ENCODE peak calls at places on chromosomes 11 and 22, in six cellular contexts. V, E, L, J, M and Q are unnamed samples.
A peak's percentile ranks its signal among the peaks of the same experiment; 100 is the strongest.

GRCh38 chr11:65586676-65587075 is 8.9 kb downstream of the KCNK7 start:
- DNase-seq in M (no peak), L (no peak), E (no peak), V (no peak), J (no peak), Q (no peak)

GRCh38 chr11:70650075-70650909 is 252.0 kb downstream of the CTTN start:
- DNase-seq in E (peak; percentile 38), V (peak; percentile 22), L (peak; percentile 48), J (peak; percentile 44), M (no peak), Q (no peak)

GRCh38 chr22:42863349-42863911 is 6.4 kb upstream of the ARFGAP3 start:
- DNase-seq in V (peak; percentile 43), M (no peak), L (no peak), E (no peak), J (no peak), Q (no peak)

GRCh38 chr11:1829039-1829820 is 5.6 kb upstream of the SYT8 start:
- DNase-seq in M (peak; percentile 25), E (no peak), J (no peak), L (no peak), V (no peak), Q (no peak)

GRCh38 chr22:35620624-35621245 is 3.6 kb upstream of the MB start:
- DNase-seq in M (no peak), L (no peak), J (no peak), E (no peak), V (no peak), Q (no peak)

GRCh38 chr11:69696749-69697488 is 6.9 kb downstream of the FGF19 start:
- DNase-seq in J (no peak), E (no peak), V (no peak), L (no peak), M (no peak), Q (no peak)

GRCh38 chr22:28620244-28620922 is 59.3 kb downstream of the TTC28 start:
- DNase-seq in M (no peak), V (no peak), E (no peak), J (no peak), L (no peak), Q (no peak)

GRCh38 chr11:121557348-121557747 is 104.6 kb upstream of the SORL1-AS1 start:
- DNase-seq in J (no peak), L (no peak), E (no peak), M (no peak), V (no peak), Q (no peak)

GRCh38 chr11:34564807-34565241 is 51.2 kb upstream of the ELF5 start:
- DNase-seq in J (no peak), E (no peak), L (peak; percentile 18), M (no peak), V (no peak), Q (peak; percentile 82)

GRCh38 chr11:89182773-89183172 is 5.1 kb downstream of the TYR start:
- DNase-seq in E (no peak), M (no peak), V (no peak), J (no peak), L (no peak), Q (no peak)
- TF ChIP-seq POLR2AphosphoS5 in E (no peak), M (no peak), V (no peak), J (no peak), L (no peak), Q (no peak)

DNA sequence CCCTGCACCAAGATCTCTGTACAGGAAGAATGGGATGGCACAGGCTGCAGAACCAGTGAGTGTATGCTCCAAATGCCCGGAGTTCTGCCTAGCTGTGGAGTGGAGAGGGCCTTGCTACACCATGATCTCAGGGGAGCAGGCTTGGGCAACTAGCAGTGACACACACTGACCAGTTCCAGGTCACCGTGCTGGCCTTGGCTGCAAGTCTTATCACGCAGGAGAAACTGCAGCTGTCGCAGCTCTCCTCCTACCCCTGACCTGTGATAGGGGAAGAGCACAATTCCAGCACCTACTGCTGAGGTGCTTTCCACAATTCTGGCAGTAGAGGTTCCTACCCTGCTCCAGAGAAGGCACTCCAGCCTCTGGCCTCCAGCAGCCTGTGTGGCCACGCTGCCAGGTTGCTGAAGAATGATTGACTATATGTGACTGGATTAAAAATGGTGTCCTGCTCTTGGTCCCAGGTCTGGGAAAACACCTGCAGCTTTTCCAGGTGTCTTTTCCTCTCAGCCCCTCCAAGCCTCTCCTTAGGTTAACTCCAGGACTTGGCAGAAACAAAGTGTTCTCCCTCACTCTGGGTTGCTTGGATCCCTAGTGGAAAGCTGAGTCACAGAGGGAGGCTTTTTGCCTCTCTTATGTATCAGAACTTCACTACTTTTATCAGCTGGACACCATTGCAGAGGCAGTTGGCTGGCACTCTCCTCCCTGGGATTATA is 43.3 kb upstream of the PTPN5 start:
- DNase-seq in J (no peak), E (no peak), M (no peak), L (no peak), V (no peak), Q (no peak)
- TF ChIP-seq POLR2A in J (no peak), E (no peak), M (no peak), L (no peak), V (no peak), Q (no peak)

GRCh38 chr11:73445980-73446379 is 69.8 kb downstream of the RELT start:
- DNase-seq in J (no peak), M (no peak), E (no peak), V (no peak), L (no peak), Q (no peak)

GRCh38 chr11:73452726-73453125 is 76.5 kb downstream of the RELT start:
- DNase-seq in E (no peak), V (no peak), L (no peak), J (no peak), M (no peak), Q (no peak)

GRCh38 chr11:73446766-73447165 is 70.6 kb downstream of the RELT start:
- DNase-seq in L (no peak), J (no peak), V (no peak), E (no peak), M (no peak), Q (no peak)
- TF ChIP-seq POLR2AphosphoS5 in L (no peak), J (no peak), V (no peak), E (no peak), M (no peak), Q (no peak)

DNA sequence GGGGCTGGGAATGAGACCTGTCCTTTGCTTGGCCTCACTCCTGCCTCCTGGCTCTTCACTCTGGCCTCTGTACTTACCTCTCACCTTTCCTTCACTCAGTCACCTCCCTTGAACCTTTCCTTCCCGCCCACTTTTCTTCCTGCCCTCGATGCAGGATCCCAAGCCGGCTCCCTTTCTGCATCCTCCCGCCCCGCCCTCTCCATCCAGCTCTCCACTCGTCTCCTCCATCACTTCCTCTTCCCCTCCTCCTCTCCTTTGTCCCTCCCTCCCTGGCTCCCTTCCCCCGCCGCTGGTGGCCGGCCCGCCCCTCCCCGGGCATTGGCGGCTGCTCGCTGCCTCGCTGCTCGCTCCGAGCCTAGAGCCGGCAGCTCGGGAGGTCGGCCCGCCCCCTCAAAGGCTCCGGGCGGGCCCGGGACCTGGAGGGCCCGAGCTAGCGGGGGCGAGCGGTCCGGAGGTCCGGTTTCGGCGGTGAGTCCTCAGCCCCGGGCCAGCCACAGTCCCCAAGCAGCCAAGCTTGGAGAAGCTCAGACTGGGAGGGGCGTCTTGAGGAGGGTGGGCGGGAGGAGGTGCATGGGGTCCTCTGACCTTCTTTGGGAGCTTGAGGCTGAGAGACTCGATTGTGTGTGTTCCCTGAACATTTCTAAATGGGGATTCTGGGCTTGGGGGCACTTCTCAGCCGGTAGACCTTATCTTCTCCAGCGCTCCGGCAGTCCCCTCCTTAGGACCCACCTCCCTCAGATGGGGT is 13.8 kb downstream of the PHLDB1 start:
- DNase-seq in V (peak; percentile 51), M (no peak), L (peak; percentile 85), E (peak; percentile 82), J (peak; percentile 51), Q (peak; percentile 90)
- TF ChIP-seq POLR2A in V (peak; percentile 46), M (no peak), L (no peak), E (no peak), J (no peak), Q (no peak)

DNA sequence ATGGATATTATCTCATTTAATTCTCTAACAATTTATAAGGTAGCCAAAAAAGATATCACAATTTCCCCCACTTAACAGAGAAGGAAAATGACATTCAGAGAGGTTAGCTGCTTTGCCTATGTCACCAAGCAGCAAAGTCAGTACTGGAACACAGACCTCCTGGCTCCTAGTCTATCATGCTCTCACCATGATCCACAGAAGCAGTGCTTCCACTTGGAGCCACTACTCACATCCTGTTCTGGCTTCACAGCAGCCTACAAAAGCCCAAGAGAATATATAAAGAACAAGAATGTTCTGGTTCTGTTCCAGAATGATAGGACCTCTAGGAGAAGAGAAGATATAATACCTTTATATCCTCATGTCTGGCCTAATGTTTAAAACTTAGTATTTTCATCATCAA is 59.5 kb upstream of the SCUBE2 start:
- DNase-seq in E (no peak), L (no peak), M (no peak), J (no peak), V (no peak), Q (no peak)
- TF ChIP-seq POLR2AphosphoS5 in E (no peak), L (no peak), M (no peak), J (no peak), V (no peak), Q (no peak)

GRCh38 chr11:36840378-36840777 is 242.3 kb upstream of the RAG2 start:
- DNase-seq in E (no peak), V (no peak), L (no peak), J (no peak), M (no peak), Q (no peak)
- TF ChIP-seq POLR2A in E (no peak), V (no peak), L (no peak), J (no peak), M (no peak), Q (no peak)

GRCh38 chr22:37147186-37147990 is 2.3 kb downstream of the IL2RB start:
- DNase-seq in V (no peak), E (no peak), J (no peak), M (no peak), L (no peak), Q (no peak)
- TF ChIP-seq POLR2AphosphoS5 in V (no peak), E (no peak), J (no peak), M (no peak), L (no peak), Q (no peak)

DNA sequence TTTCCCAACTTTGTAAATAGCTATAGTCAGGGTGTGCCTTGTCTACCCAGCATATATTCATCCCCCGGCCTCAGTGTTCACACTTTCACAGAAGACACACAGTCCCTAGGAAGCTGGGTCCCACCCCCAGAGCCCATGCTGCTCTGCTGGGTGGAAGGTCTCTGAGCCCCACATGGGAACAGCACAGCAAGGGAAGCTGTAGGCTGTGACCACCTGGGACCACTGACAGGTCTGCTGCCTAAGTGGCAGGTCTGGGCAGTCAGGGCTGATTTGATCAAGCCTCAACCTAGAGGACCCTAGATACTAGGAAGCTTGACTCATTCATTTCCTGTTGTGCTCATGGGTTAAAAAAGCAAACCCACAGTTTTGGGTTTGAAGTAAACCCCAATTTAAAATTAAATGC is 16.8 kb downstream of the IL10RA start:
- DNase-seq in E (peak; percentile 9), J (no peak), M (no peak), L (no peak), V (no peak), Q (no peak)
- TF ChIP-seq POLR2A in E (peak; percentile 6), J (peak; percentile 44), M (no peak), L (no peak), V (no peak), Q (no peak)

DNA sequence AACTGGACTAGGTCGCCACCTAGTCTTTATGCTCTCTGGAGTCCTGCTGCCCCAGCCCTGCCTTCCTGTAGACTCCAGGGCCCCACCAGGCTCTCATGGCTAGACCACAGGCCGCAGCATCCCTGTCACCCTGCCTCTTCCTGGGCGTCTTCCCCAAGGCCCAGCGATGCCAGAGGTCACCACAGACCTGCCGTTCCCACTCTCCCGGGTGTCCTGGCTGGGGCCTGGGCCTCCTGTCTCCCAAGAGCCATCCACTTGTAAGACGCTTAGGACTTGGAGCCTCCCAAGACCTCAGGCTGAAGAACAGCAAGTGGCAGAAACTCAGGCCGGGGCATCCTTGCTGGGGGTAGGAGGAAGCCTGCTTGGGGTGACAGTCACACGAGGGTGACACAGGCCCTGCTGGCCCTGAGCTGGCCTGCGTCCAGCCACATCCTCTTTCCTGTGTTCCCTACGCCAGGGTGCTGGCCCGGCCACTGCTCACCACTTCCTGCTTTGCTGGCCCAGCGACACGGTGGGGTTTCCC is 2.0 kb upstream of the TCIRG1 start:
- DNase-seq in J (no peak), V (no peak), M (no peak), E (peak; percentile 65), L (no peak), Q (no peak)
- TF ChIP-seq POLR2AphosphoS5 in J (no peak), V (no peak), M (no peak), E (no peak), L (no peak), Q (no peak)